ENCODE peak calls at places on chromosomes 4 and X, in four cellular contexts. M is dorsolateral prefrontal cortex, P is PC-9, C is fibroblast of lung. H is an unnamed sample.

GRCh38 chr4:126991965-126992364 is 640.8 kb upstream of the INTU start:
- DNase-seq in M (no peak), P (no peak), C (peak; percentile 50), H (no peak)

GRCh38 chrX:44223150-44223549 is 120.3 kb downstream of the EFHC2 start:
- DNase-seq in M (no peak), P (peak; percentile 62), C (peak; percentile 77), H (no peak)

GRCh38 chr4:13427599-13428325 is 56.4 kb downstream of the RAB28 start:
- DNase-seq in M (no peak), P (no peak), C (peak; percentile 17), H (no peak)

GRCh38 chr4:99209671-99210070 is 9.4 kb downstream of the ADH6 start:
- DNase-seq in M (no peak), P (no peak), C (peak; percentile 76), H (no peak)

GRCh38 chr4:181569553-181569952 is 673.6 kb upstream of the TENM3 start:
- DNase-seq in M (no peak), P (no peak), C (peak; percentile 57), H (peak; percentile 68)

GRCh38 chr4:89123418-89123817 is 12.1 kb downstream of the TIGD2 start:
- DNase-seq in M (no peak), P (peak; percentile 90), C (peak; percentile 51), H (no peak)

GRCh38 chr4:6676722-6677558 is 16.7 kb upstream of the S100P start:
- DNase-seq in M (no peak), P (no peak), C (no peak), H (peak; percentile 24)

GRCh38 chr4:114005569-114006442 is 26.4 kb upstream of the ARSJ start:
- DNase-seq in M (no peak), P (no peak), C (peak; percentile 94), H (peak; percentile 69)

GRCh38 chr4:47011189-47011518 is 17.8 kb upstream of the GABRA4 start:
- DNase-seq in M (no peak), P (no peak), C (no peak), H (no peak)

GRCh38 chr4:42302348-42302747 is 94.9 kb upstream of the SHISA3 start:
- DNase-seq in M (peak; percentile 29), P (no peak), C (no peak), H (peak; percentile 37)

GRCh38 chr4:145177511-145177905 is 2.9 kb downstream of the OTUD4 start:
- DNase-seq in M (no peak), P (no peak), C (peak; percentile 49), H (peak; percentile 54)

GRCh38 chr4:6647169-6647568 is 6.7 kb downstream of the MRFAP1 start:
- DNase-seq in M (no peak), P (no peak), C (no peak), H (no peak)

GRCh38 chr4:3489451-3489962 is 26.4 kb downstream of the DOK7 start:
- DNase-seq in M (no peak), P (no peak), C (no peak), H (no peak)

GRCh38 chrX:38052096-38052495 is 45.7 kb downstream of the SYTL5 start:
- DNase-seq in M (no peak), P (no peak), C (peak; percentile 97), H (no peak)

GRCh38 chr4:31647776-31648175 is 927.6 kb downstream of the PCDH7 start:
- DNase-seq in M (no peak), P (no peak), C (no peak), H (no peak)

GRCh38 chr4:52551487-52551886 is 107.6 kb downstream of the USP46 start:
- DNase-seq in M (no peak), P (no peak), C (no peak), H (peak; percentile 16)

GRCh38 chr4:174156239-174156826 is 127.1 kb downstream of the FBXO8 start:
- DNase-seq in M (no peak), P (no peak), C (peak; percentile 13), H (peak; percentile 75)

GRCh38 chrX:20037182-20037581 is 46.3 kb upstream of the BCLAF3 start:
- DNase-seq in M (no peak), P (no peak), C (no peak), H (no peak)

GRCh38 chr4:26619784-26620183 is 35.9 kb downstream of the TBC1D19 start:
- DNase-seq in M (no peak), P (no peak), C (peak; percentile 44), H (no peak)

GRCh38 chr4:13546855-13547562 is 2.7 kb upstream of the NKX3-2 start:
- DNase-seq in M (no peak), P (no peak), C (no peak), H (no peak)

GRCh38 chr4:175542787-175543186 is 269.3 kb downstream of the GPM6A start:
- DNase-seq in M (no peak), P (no peak), C (no peak), H (no peak)

GRCh38 chr4:105569014-105569850 is 16.8 kb downstream of the ARHGEF38 start:
- DNase-seq in M (no peak), P (peak; percentile 35), C (no peak), H (no peak)

GRCh38 chr4:173547889-173548288 is 17.9 kb upstream of the HAND2 start:
- DNase-seq in M (no peak), P (no peak), C (no peak), H (no peak)

GRCh38 chr4:15470149-15470520 is 453 bp downstream of the CC2D2A start:
- DNase-seq in M (no peak), P (no peak), C (peak; percentile 8), H (peak; percentile 21)

GRCh38 chr4:159191989-159192388 is 89.1 kb downstream of the RAPGEF2 start:
- DNase-seq in M (no peak), P (peak; percentile 49), C (peak; percentile 88), H (peak; percentile 38)

GRCh38 chr4:76182463-76182862 is 31.2 kb downstream of the SCARB2 start:
- DNase-seq in M (no peak), P (no peak), C (no peak), H (no peak)

GRCh38 chr4:145731026-145731425 is 51.1 kb downstream of the C4orf51 start:
- DNase-seq in M (no peak), P (no peak), C (peak; percentile 63), H (peak; percentile 30)

GRCh38 chrX:41273638-41274037 is 60.3 kb upstream of the DDX3X start:
- DNase-seq in M (no peak), P (no peak), C (peak; percentile 61), H (peak; percentile 19)

GRCh38 chrX:41276661-41277506 is 57.1 kb upstream of the DDX3X start:
- DNase-seq in M (no peak), P (no peak), C (no peak), H (no peak)

GRCh38 chrX:41275661-41276609 is 58.0 kb upstream of the DDX3X start:
- DNase-seq in M (peak; percentile 42), P (no peak), C (peak; percentile 48), H (peak; percentile 73)
- H3K4me3 ChIP-seq in M (peak overlapping the region; percentile 30), P (peak overlapping the region; percentile 50), C (peak overlapping the region; percentile 46), H (peak overlapping the region; percentile 46)

GRCh38 chr4:28443786-28444412 is 1583.3 kb downstream of the STIM2 start:
- DNase-seq in M (no peak), P (no peak), C (peak; percentile 1), H (no peak)
- TF ChIP-seq CTCF in M (no peak), P (no peak), C (no peak), H (no peak)

GRCh38 chr4:17510582-17510981 is 1.3 kb downstream of the QDPR start:
- DNase-seq in M (no peak), P (no peak), C (no peak), H (no peak)
- H3K4me3 ChIP-seq in M (peak overlapping the region; percentile 55), P (no peak overlapping the region), C (peak overlapping the region; percentile 64), H (peak overlapping the region; percentile 43)

GRCh38 chr4:23720556-23720955 is 169.3 kb downstream of the PPARGC1A start:
- DNase-seq in M (no peak), P (no peak), C (peak; percentile 66), H (no peak)

GRCh38 chr4:23718435-23718834 is 171.4 kb downstream of the PPARGC1A start:
- DNase-seq in M (no peak), P (no peak), C (no peak), H (no peak)

GRCh38 chr4:23717528-23718248 is 172.2 kb downstream of the PPARGC1A start:
- DNase-seq in M (no peak), P (no peak), C (peak; percentile 36), H (peak; percentile 43)
- TF ChIP-seq CTCF in M (peak; percentile 26), P (peak; percentile 56), C (peak; percentile 58), H (peak; percentile 35)

GRCh38 chrX:100659431-100660137 is 15.6 kb downstream of the SRPX2 start:
- DNase-seq in M (no peak), P (no peak), C (no peak), H (no peak)
- H3K4me3 ChIP-seq in M (no peak overlapping the region), P (no peak overlapping the region), C (no peak overlapping the region), H (no peak overlapping the region)

GRCh38 chr4:150591284-150591874 is 9.4 kb downstream of the MAB21L2 start:
- DNase-seq in M (no peak), P (no peak), C (no peak), H (peak; percentile 8)

GRCh38 chr4:150598906-150599305 is 17.0 kb downstream of the MAB21L2 start:
- DNase-seq in M (no peak), P (no peak), C (no peak), H (no peak)

GRCh38 chr4:150591904-150592303 is 10.0 kb downstream of the MAB21L2 start:
- DNase-seq in M (no peak), P (no peak), C (no peak), H (no peak)

GRCh38 chr4:150589174-150589573 is 7.2 kb downstream of the MAB21L2 start:
- DNase-seq in M (no peak), P (no peak), C (no peak), H (no peak)

GRCh38 chr4:150593996-150594395 is 12.0 kb downstream of the MAB21L2 start:
- DNase-seq in M (no peak), P (no peak), C (peak; percentile 30), H (peak; percentile 44)
- TF ChIP-seq CTCF in M (no peak), P (no peak), C (peak; percentile 26), H (peak; percentile 41)